ENCODE peak calls at places on chromosomes 5 and 9, in nine cellular contexts. U is psoas muscle, S is pancreas, J is hepatocyte, C is heart left ventricle, G is transverse colon, K is IMR-90, F is tibial nerve, H is MM.1S. R is an unnamed sample.

GRCh38 chr5:156359452-156359851 is 32.5 kb downstream of the SGCD start:
- DNase-seq in U (no peak), S (no peak), J (no peak), C (no peak), G (no peak), K (peak; percentile 96), F (no peak), H (no peak), R (no peak)

GRCh38 chr5:4205408-4205807 is 609.8 kb downstream of the IRX1 start:
- DNase-seq in U (no peak), S (no peak), J (no peak), C (no peak), G (no peak), K (no peak), F (no peak), H (no peak), R (no peak)

GRCh38 chr9:84711936-84712335 is 42.4 kb downstream of the NTRK2 start:
- DNase-seq in U (no peak), S (peak; percentile 46), J (no peak), C (no peak), G (peak; percentile 34), K (no peak), F (peak; percentile 61), H (no peak), R (peak; percentile 79)

GRCh38 chr9:95815153-95815552 is 60.3 kb upstream of the ERCC6L2 start:
- DNase-seq in U (no peak), S (no peak), J (peak; percentile 23), C (no peak), G (no peak), K (peak; percentile 78), F (peak; percentile 35), H (no peak), R (peak; percentile 63)

GRCh38 chr5:56440871-56441740 is 208.0 kb upstream of the ANKRD55 start:
- DNase-seq in U (no peak), S (no peak), J (peak; percentile 49), C (no peak), G (peak; percentile 45), K (peak; percentile 88), F (peak; percentile 48), H (no peak), R (peak; percentile 74)

GRCh38 chr5:89071941-89072331 is 189.0 kb upstream of the MEF2C start:
- DNase-seq in U (no peak), S (no peak), J (no peak), C (no peak), G (no peak), K (no peak), F (no peak), H (peak; percentile 57), R (no peak)

GRCh38 chr5:154868702-154869101 is 10.3 kb downstream of the CNOT8 start:
- DNase-seq in U (peak; percentile 63), S (no peak), J (peak; percentile 20), C (no peak), G (no peak), K (peak; percentile 8), F (no peak), H (no peak), R (no peak)

GRCh38 chr5:72366324-72366976 is 46.3 kb downstream of the PTCD2 start:
- DNase-seq in U (no peak), S (peak; percentile 75), J (peak; percentile 86), C (peak; percentile 78), G (peak; percentile 63), K (peak; percentile 80), F (peak; percentile 88), H (peak; percentile 58), R (peak; percentile 66)

GRCh38 chr9:21570643-21571275 is 88.6 kb upstream of the IFNE start:
- DNase-seq in U (no peak), S (no peak), J (no peak), C (no peak), G (no peak), K (no peak), F (no peak), H (no peak), R (no peak)

GRCh38 chr9:115952667-115953316 is 200.8 kb upstream of the PAPPA start:
- DNase-seq in U (no peak), S (no peak), J (no peak), C (no peak), G (no peak), K (peak; percentile 88), F (no peak), H (no peak), R (no peak)

GRCh38 chr9:100100268-100100667 is 1.2 kb downstream of the INVS start:
- DNase-seq in U (no peak), S (no peak), J (no peak), C (no peak), G (no peak), K (no peak), F (no peak), H (no peak), R (no peak)

GRCh38 chr5:32136342-32136741 is 37.8 kb downstream of the GOLPH3 start:
- DNase-seq in U (no peak), S (no peak), J (no peak), C (no peak), G (no peak), K (peak; percentile 20), F (no peak), H (no peak), R (no peak)

GRCh38 chr5:159240301-159240870 is 22.7 kb upstream of the UBLCP1 start:
- DNase-seq in U (no peak), S (no peak), J (no peak), C (no peak), G (no peak), K (peak; percentile 42), F (no peak), H (no peak), R (peak; percentile 65)

GRCh38 chr5:67350185-67350584 is 153.6 kb upstream of the CD180 start:
- DNase-seq in U (no peak), S (no peak), J (no peak), C (no peak), G (no peak), K (no peak), F (no peak), H (no peak), R (no peak)

GRCh38 chr5:96562614-96563013 is 99.6 kb upstream of the CAST start:
- DNase-seq in U (no peak), S (no peak), J (no peak), C (no peak), G (no peak), K (peak; percentile 69), F (no peak), H (no peak), R (no peak)

DNA sequence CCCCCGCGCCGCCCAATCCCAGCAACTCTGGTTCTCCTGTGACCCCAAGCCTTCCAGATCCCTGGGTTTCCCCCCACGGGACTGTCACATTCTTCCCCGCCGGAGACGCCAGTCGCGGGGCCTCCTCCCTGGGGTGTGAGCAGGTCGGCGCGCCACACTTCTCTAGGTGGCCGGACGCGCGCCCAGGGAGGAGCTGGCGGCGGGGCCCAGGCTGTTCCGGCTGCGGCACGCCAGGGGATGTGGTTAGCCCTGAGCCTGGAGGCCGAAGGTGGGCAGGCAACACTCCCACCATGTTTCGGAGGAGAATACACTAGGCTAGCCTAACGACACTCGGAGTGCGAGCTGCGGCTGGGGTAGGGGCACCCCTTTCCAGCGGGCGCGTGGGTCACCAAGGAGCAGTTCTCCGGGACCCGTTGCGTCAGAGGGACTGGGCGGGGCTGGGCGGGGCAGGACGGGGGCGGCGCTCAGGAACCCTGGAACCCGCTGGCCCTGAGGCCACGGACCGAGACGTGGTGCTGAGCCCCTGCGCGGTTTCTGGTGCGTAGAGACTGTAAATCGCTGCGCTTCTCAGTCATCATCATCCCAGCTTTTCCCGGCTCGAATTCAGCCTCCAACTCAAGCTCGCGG is at the start of gene SLC27A6:
- DNase-seq in U (no peak), S (no peak), J (peak; percentile 46), C (peak; percentile 63), G (no peak), K (no peak), F (no peak), H (no peak), R (no peak)
- H3K27ac ChIP-seq in U (no peak within 1 kb of the TSS), S (no peak within 1 kb of the TSS), J (no peak within 1 kb of the TSS), C (peak within 1 kb of the TSS; percentile 84), G (no peak within 1 kb of the TSS), K (no peak within 1 kb of the TSS), F (no peak within 1 kb of the TSS), H (no peak within 1 kb of the TSS), R (no peak within 1 kb of the TSS)

DNA sequence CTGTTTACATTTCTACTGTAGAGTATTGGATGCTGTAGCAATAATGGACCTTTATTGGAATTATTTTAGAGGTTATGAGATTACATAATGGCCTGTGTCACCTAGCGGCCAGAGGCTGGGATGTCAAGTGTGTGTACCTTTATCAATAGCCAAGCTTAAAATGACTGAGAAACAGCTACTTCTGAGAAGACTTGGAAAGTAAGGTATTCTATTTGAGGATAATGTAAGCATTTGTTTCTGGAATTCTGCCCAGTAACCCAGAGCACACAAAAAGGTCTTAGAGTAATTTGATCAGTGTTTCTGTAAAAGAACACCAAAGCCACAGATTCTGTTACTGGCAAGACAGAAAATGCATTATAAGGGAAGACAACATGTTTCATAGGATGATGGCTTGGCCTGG is 116.8 kb downstream of the MACIR start:
- DNase-seq in U (no peak), S (no peak), J (no peak), C (no peak), G (no peak), K (peak; percentile 92), F (no peak), H (no peak), R (no peak)
- TF ChIP-seq CTCF in U (no peak), S (no peak), J (peak; percentile 17), C (no peak), G (no peak), K (no peak), F (no peak), H (no peak), R (no peak)

DNA sequence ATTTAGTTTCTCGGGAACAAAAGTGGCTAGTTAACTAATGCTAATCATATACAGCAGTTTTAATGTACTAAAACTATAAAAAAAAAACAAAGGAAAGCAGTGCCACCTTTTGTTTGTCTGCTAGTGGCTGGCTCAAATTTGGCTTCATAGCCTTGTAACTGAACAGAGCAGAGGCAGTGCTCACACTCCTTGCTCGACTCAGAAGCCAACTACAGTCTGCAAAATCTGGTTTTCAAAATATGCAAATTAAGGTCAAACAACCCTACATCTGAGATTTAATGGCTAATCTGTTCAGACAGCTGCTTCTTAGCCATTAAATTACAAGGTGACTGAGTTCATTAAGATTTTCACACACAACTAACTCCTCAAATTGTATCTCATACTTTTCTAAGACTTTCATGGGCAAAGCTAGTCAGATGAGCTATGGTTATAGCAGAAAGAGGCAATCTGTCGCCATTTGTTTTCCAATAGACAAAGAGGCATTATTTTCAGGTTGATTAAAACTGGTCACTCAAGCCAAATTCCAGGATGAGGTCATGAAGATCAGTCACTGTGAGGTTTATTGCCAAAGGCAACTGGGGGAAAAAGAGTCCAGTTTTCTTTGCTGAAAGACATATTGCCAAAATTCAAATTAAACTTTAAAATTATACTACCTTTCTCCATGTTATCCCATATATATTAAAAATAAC is 56.8 kb upstream of the EPB41L4A start:
- DNase-seq in U (no peak), S (peak; percentile 21), J (no peak), C (no peak), G (no peak), K (no peak), F (no peak), H (no peak), R (peak; percentile 36)
- H3K27ac ChIP-seq in U (no peak overlapping the region), S (peak overlapping the region; percentile 35), J (no peak overlapping the region), C (peak overlapping the region; percentile 47), G (no peak overlapping the region), K (no peak overlapping the region), F (no peak overlapping the region), H (no peak overlapping the region), R (no peak overlapping the region)

DNA sequence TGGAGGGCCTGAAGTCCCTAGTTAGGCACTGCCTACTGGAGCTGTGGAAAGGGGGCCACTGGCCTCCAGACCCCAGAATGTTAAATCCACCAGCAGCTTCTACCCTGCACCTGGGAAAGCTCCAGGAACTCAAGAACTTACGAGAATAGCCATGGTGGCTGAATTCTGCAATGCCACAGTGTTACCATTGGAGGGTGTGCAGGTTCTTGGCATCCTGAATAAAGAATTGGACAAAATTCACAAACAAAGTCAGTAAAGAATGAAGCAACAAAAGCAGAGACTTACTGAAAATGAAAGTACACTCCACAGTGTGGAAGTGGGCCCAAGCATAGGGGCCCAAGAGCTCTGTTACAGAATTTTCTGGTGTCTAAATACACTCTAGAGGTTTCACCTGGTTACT is 107.0 kb downstream of the PRDM9 start:
- DNase-seq in U (no peak), S (no peak), J (no peak), C (no peak), G (no peak), K (no peak), F (no peak), H (no peak), R (no peak)
- TF ChIP-seq CTCF in U (no peak), S (no peak), J (no peak), C (no peak), G (no peak), K (no peak), F (no peak), H (no peak), R (no peak)